ENCODE peak calls at places on chromosomes 1 and 21, in ten cellular contexts. One of them, this sample, is unnamed.

GRCh38 chr1:156140879-156141707 is 12.3 kb upstream of the SEMA4A start:
- DNase-seq in ovary: no peak
- DNase-seq in body of pancreas: no peak
- DNase-seq in stomach: no peak
- DNase-seq in heart left ventricle: no peak
- DNase-seq in IMR-90: peak; percentile 48
- DNase-seq in esophagus squamous epithelium: no peak
- DNase-seq in spleen: no peak
- DNase-seq in K562: peak; percentile 68
- DNase-seq in GM12878: no peak
- DNase-seq in this sample: no peak

GRCh38 chr1:153608742-153609584 is 4.0 kb downstream of the S100A16 start:
- DNase-seq in ovary: peak; percentile 74
- DNase-seq in body of pancreas: peak; percentile 50
- DNase-seq in stomach: peak; percentile 67
- DNase-seq in heart left ventricle: peak; percentile 80
- DNase-seq in IMR-90: peak; percentile 95
- DNase-seq in esophagus squamous epithelium: no peak
- DNase-seq in spleen: peak; percentile 84
- DNase-seq in K562: peak; percentile 95
- DNase-seq in GM12878: no peak
- DNase-seq in this sample: peak; percentile 73

GRCh38 chr1:143720087-143721023 is 251.4 kb downstream of the FAM72C start:
- DNase-seq in ovary: no peak
- DNase-seq in body of pancreas: peak; percentile 48
- DNase-seq in stomach: no peak
- DNase-seq in heart left ventricle: peak; percentile 21
- DNase-seq in IMR-90: peak; percentile 11
- DNase-seq in esophagus squamous epithelium: no peak
- DNase-seq in spleen: peak; percentile 87
- DNase-seq in K562: peak; percentile 50
- DNase-seq in GM12878: no peak
- DNase-seq in this sample: peak; percentile 48

GRCh38 chr1:22969224-22969829 is 3.3 kb downstream of the LACTBL1 start:
- DNase-seq in ovary: no peak
- DNase-seq in body of pancreas: peak; percentile 74
- DNase-seq in stomach: no peak
- DNase-seq in heart left ventricle: no peak
- DNase-seq in IMR-90: peak; percentile 90
- DNase-seq in esophagus squamous epithelium: no peak
- DNase-seq in spleen: no peak
- DNase-seq in K562: no peak
- DNase-seq in GM12878: no peak
- DNase-seq in this sample: peak; percentile 11

GRCh38 chr1:92085727-92086126 is 5.6 kb downstream of the BTBD8 start:
- DNase-seq in ovary: no peak
- DNase-seq in body of pancreas: no peak
- DNase-seq in stomach: no peak
- DNase-seq in heart left ventricle: no peak
- DNase-seq in IMR-90: no peak
- DNase-seq in esophagus squamous epithelium: no peak
- DNase-seq in spleen: no peak
- DNase-seq in K562: no peak
- DNase-seq in GM12878: no peak
- DNase-seq in this sample: no peak

GRCh38 chr1:52920791-52921291 is 699 bp downstream of the ECHDC2 start:
- DNase-seq in ovary: peak; percentile 58
- DNase-seq in body of pancreas: peak; percentile 52
- DNase-seq in stomach: peak; percentile 43
- DNase-seq in heart left ventricle: peak; percentile 36
- DNase-seq in IMR-90: no peak
- DNase-seq in esophagus squamous epithelium: no peak
- DNase-seq in spleen: no peak
- DNase-seq in K562: no peak
- DNase-seq in GM12878: no peak
- DNase-seq in this sample: peak; percentile 56

GRCh38 chr1:199132006-199132405 is 493.2 kb downstream of the PTPRC start:
- DNase-seq in ovary: no peak
- DNase-seq in body of pancreas: no peak
- DNase-seq in stomach: no peak
- DNase-seq in heart left ventricle: no peak
- DNase-seq in IMR-90: no peak
- DNase-seq in esophagus squamous epithelium: no peak
- DNase-seq in spleen: no peak
- DNase-seq in K562: no peak
- DNase-seq in GM12878: no peak
- DNase-seq in this sample: no peak

GRCh38 chr21:38820471-38821239 is 14.9 kb downstream of the ETS2 start:
- DNase-seq in ovary: no peak
- DNase-seq in body of pancreas: no peak
- DNase-seq in stomach: no peak
- DNase-seq in heart left ventricle: no peak
- DNase-seq in IMR-90: no peak
- DNase-seq in esophagus squamous epithelium: no peak
- DNase-seq in spleen: no peak
- DNase-seq in K562: no peak
- DNase-seq in GM12878: no peak
- DNase-seq in this sample: no peak

GRCh38 chr1:201551877-201552731 is 13.2 kb downstream of the NAV1 start:
- DNase-seq in ovary: no peak
- DNase-seq in body of pancreas: no peak
- DNase-seq in stomach: no peak
- DNase-seq in heart left ventricle: no peak
- DNase-seq in IMR-90: peak; percentile 93
- DNase-seq in esophagus squamous epithelium: no peak
- DNase-seq in spleen: no peak
- DNase-seq in K562: peak; percentile 44
- DNase-seq in GM12878: no peak
- DNase-seq in this sample: no peak

GRCh38 chr1:205666372-205667166 is 13.7 kb downstream of the SLC45A3 start:
- DNase-seq in ovary: no peak
- DNase-seq in body of pancreas: no peak
- DNase-seq in stomach: peak; percentile 52
- DNase-seq in heart left ventricle: no peak
- DNase-seq in IMR-90: no peak
- DNase-seq in esophagus squamous epithelium: no peak
- DNase-seq in spleen: no peak
- DNase-seq in K562: no peak
- DNase-seq in GM12878: no peak
- DNase-seq in this sample: no peak

GRCh38 chr21:25790122-25790951 is 55.6 kb downstream of the GABPA start:
- DNase-seq in ovary: no peak
- DNase-seq in body of pancreas: no peak
- DNase-seq in stomach: no peak
- DNase-seq in heart left ventricle: no peak
- DNase-seq in IMR-90: peak; percentile 41
- DNase-seq in esophagus squamous epithelium: no peak
- DNase-seq in spleen: no peak
- DNase-seq in K562: no peak
- DNase-seq in GM12878: no peak
- DNase-seq in this sample: no peak

GRCh38 chr21:32337206-32337605 is 38.6 kb downstream of the MRAP start:
- DNase-seq in ovary: no peak
- DNase-seq in body of pancreas: no peak
- DNase-seq in stomach: no peak
- DNase-seq in heart left ventricle: no peak
- DNase-seq in IMR-90: no peak
- DNase-seq in esophagus squamous epithelium: no peak
- DNase-seq in spleen: no peak
- DNase-seq in K562: no peak
- DNase-seq in GM12878: no peak
- DNase-seq in this sample: no peak

GRCh38 chr1:38297852-38298251 is 251.3 kb upstream of the POU3F1 start:
- DNase-seq in ovary: no peak
- DNase-seq in body of pancreas: no peak
- DNase-seq in stomach: no peak
- DNase-seq in heart left ventricle: no peak
- DNase-seq in IMR-90: no peak
- DNase-seq in esophagus squamous epithelium: no peak
- DNase-seq in spleen: no peak
- DNase-seq in K562: no peak
- DNase-seq in GM12878: peak; percentile 9
- DNase-seq in this sample: no peak

GRCh38 chr21:14382835-14383595 is at the start of gene HSPA13:
- DNase-seq in ovary: peak; percentile 99
- DNase-seq in body of pancreas: peak; percentile 99
- DNase-seq in stomach: peak; percentile 99
- DNase-seq in heart left ventricle: peak; percentile 100
- DNase-seq in IMR-90: peak; percentile 99
- DNase-seq in esophagus squamous epithelium: peak; percentile 94
- DNase-seq in spleen: peak; percentile 100
- DNase-seq in K562: peak; percentile 90
- DNase-seq in GM12878: peak; percentile 99
- DNase-seq in this sample: peak; percentile 100

GRCh38 chr1:3461934-3462275 is 7.4 kb downstream of the ARHGEF16 start:
- DNase-seq in ovary: no peak
- DNase-seq in body of pancreas: no peak
- DNase-seq in stomach: no peak
- DNase-seq in heart left ventricle: no peak
- DNase-seq in IMR-90: no peak
- DNase-seq in esophagus squamous epithelium: no peak
- DNase-seq in spleen: no peak
- DNase-seq in K562: no peak
- DNase-seq in GM12878: no peak
- DNase-seq in this sample: no peak

DNA sequence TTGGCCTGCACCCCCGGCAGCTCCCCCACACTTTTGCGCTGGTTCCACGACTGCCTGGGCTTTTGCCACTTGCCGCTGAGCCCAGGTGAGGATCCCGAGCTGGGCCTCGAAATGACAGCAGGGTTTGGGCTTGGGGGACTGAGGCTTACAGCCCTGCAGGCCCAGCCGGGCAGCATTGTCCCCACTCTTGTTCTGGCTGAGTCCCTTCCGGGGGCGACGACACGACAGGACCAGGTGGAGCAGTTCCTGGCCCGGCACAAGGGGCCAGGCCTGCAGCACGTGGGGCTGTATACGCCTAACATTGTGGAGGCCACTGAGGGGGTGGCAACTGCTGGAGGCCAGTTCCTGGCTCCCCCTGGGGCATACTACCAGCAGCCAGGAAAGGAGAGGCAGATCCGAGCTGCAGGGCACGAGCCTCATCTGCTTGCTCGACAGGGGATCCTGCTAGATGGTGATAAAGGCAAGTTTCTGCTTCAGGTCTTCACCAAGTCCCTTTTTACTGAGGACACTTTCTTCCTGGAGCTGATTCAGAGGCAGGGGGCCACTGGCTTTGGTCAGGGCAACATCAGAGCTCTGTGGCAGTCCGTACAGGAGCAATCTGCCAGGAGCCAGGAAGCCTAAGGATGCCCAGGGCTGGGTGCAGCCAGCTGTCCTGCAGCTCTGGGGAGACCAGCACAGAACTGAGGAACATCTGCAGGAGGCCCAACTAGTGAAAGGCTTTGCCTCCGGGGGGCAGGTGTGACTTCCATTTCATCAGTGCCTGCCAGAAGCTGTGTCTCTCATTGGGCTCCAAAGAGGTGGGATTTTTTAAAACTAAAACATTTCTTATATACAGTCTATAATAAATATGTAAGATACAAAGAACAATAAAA is 1.2 kb downstream of the HPDL start:
- DNase-seq in ovary: no peak
- DNase-seq in body of pancreas: no peak
- DNase-seq in stomach: no peak
- DNase-seq in heart left ventricle: no peak
- DNase-seq in IMR-90: no peak
- DNase-seq in esophagus squamous epithelium: no peak
- DNase-seq in spleen: no peak
- DNase-seq in K562: peak; percentile 11
- DNase-seq in GM12878: no peak
- DNase-seq in this sample: no peak
- H3K27ac ChIP-seq in ovary: no peak overlapping the region
- H3K27ac ChIP-seq in body of pancreas: no peak overlapping the region
- H3K27ac ChIP-seq in stomach: no peak overlapping the region
- H3K27ac ChIP-seq in heart left ventricle: no peak overlapping the region
- H3K27ac ChIP-seq in IMR-90: no peak overlapping the region
- H3K27ac ChIP-seq in esophagus squamous epithelium: no peak overlapping the region
- H3K27ac ChIP-seq in spleen: no peak overlapping the region
- H3K27ac ChIP-seq in K562: no peak overlapping the region
- H3K27ac ChIP-seq in GM12878: peak overlapping the region; percentile 80
- H3K27ac ChIP-seq in this sample: no peak overlapping the region

DNA sequence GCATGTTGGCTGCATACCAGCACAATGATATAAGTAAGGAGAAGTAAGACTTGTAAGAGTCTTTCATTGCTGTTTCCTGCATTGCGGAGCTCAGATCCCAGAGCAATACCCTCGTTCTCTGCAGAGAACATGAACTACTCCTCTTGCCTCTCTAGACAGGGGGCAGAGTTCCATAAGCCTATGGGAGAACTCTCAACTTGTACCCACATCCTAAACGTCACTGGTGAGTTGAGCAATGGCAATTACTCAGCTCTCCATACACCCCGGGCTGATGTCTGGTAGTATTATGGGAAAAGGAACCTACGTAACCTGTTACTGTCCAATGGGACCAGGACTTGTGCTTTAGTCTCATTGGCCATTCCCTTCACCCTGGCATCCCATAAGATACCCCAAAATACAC is 27.3 kb upstream of the ZNF496 start:
- DNase-seq in ovary: no peak
- DNase-seq in body of pancreas: no peak
- DNase-seq in stomach: no peak
- DNase-seq in heart left ventricle: no peak
- DNase-seq in IMR-90: peak; percentile 31
- DNase-seq in esophagus squamous epithelium: no peak
- DNase-seq in spleen: no peak
- DNase-seq in K562: no peak
- DNase-seq in GM12878: no peak
- DNase-seq in this sample: no peak
- TF ChIP-seq POLR2A in ovary: no peak
- TF ChIP-seq POLR2A in body of pancreas: no peak
- TF ChIP-seq POLR2A in stomach: no peak
- TF ChIP-seq POLR2A in heart left ventricle: no peak
- TF ChIP-seq POLR2A in IMR-90: no peak
- TF ChIP-seq POLR2A in esophagus squamous epithelium: no peak
- TF ChIP-seq POLR2A in spleen: no peak
- TF ChIP-seq POLR2A in K562: no peak
- TF ChIP-seq POLR2A in GM12878: no peak
- TF ChIP-seq POLR2A in this sample: no peak

DNA sequence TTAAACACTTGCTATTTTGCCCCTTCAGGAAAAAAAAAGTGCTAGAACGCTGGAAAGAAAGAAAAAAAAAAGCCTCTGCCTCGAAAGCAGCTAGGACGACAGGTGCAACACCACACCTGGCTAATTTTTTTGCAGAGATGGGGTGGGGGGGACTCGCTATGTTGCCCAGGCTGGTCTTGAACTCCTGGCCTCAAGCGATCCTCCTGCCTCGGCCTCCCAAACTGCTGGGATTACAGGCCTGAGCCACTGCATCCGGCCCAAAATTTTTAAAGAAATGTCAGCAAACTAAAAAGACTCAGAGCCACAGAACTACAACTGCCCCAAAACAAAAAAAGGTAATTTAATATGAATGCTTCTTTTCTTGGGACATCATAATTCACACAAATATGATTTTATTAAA is 1.4 kb downstream of the DOCK7 start:
- DNase-seq in ovary: no peak
- DNase-seq in body of pancreas: no peak
- DNase-seq in stomach: no peak
- DNase-seq in heart left ventricle: no peak
- DNase-seq in IMR-90: no peak
- DNase-seq in esophagus squamous epithelium: no peak
- DNase-seq in spleen: no peak
- DNase-seq in K562: no peak
- DNase-seq in GM12878: no peak
- DNase-seq in this sample: no peak
- H3K4me1 ChIP-seq in ovary: peaks cover 12% of the 10 kb centered on the region
- H3K4me1 ChIP-seq in body of pancreas: peaks cover 32% of the 10 kb centered on the region
- H3K4me1 ChIP-seq in stomach: peaks cover 79% of the 10 kb centered on the region
- H3K4me1 ChIP-seq in heart left ventricle: peaks cover 22% of the 10 kb centered on the region
- H3K4me1 ChIP-seq in IMR-90: peaks cover 20% of the 10 kb centered on the region
- H3K4me1 ChIP-seq in esophagus squamous epithelium: peaks cover 60% of the 10 kb centered on the region
- H3K4me1 ChIP-seq in spleen: peaks cover 31% of the 10 kb centered on the region
- H3K4me1 ChIP-seq in K562: peaks cover 23% of the 10 kb centered on the region
- H3K4me1 ChIP-seq in GM12878: peaks cover 4% of the 10 kb centered on the region
- H3K4me1 ChIP-seq in this sample: peaks cover 31% of the 10 kb centered on the region

GRCh38 chr1:9842781-9843575 is 19.2 kb upstream of the CLSTN1 start:
- DNase-seq in ovary: no peak
- DNase-seq in body of pancreas: peak; percentile 59
- DNase-seq in stomach: peak; percentile 45
- DNase-seq in heart left ventricle: no peak
- DNase-seq in IMR-90: no peak
- DNase-seq in esophagus squamous epithelium: no peak
- DNase-seq in spleen: peak; percentile 63
- DNase-seq in K562: no peak
- DNase-seq in GM12878: no peak
- DNase-seq in this sample: no peak
- H3K27ac ChIP-seq in ovary: no peak overlapping the region
- H3K27ac ChIP-seq in body of pancreas: no peak overlapping the region
- H3K27ac ChIP-seq in stomach: peak overlapping the region; percentile 6
- H3K27ac ChIP-seq in heart left ventricle: no peak overlapping the region
- H3K27ac ChIP-seq in IMR-90: no peak overlapping the region
- H3K27ac ChIP-seq in esophagus squamous epithelium: peak overlapping the region; percentile 70
- H3K27ac ChIP-seq in spleen: no peak overlapping the region
- H3K27ac ChIP-seq in K562: no peak overlapping the region
- H3K27ac ChIP-seq in GM12878: no peak overlapping the region
- H3K27ac ChIP-seq in this sample: no peak overlapping the region

This sample was measured in adrenal gland.